ENCODE peak calls at places on chromosomes 5 and 9, in nine cellular contexts. One of them, this sample, is unnamed.

GRCh38 chr5:44871401-44871800 is 62.7 kb downstream of the MRPS30 start:
- DNase-seq in non-pigmented ciliary epithelial cell: no peak
- DNase-seq in activated CD4-positive, CD25-positive, alpha-beta regulatory T cell treated with anti-CD3 and anti-CD28 coated beads, Interleukin-2, amount 50 U/mL, for 72 hours: no peak
- DNase-seq in EL: no peak
- DNase-seq in stimulated activated CD4-positive, alpha-beta T cell treated with anti-CD3 and anti-CD28 coated beads, Interleukin-4, amount 100 ng/mL, for 48 hours: no peak
- DNase-seq in C1 segment of cervical spinal cord: no peak
- DNase-seq in COR-L47: no peak
- DNase-seq in GM10248: no peak
- DNase-seq in aorta: no peak
- DNase-seq in this sample: no peak

GRCh38 chr5:138459311-138459710 is 6.0 kb upstream of the EGR1 start:
- DNase-seq in activated CD4-positive, CD25-positive, alpha-beta regulatory T cell treated with anti-CD3 and anti-CD28 coated beads, Interleukin-2, amount 50 U/mL, for 72 hours: peak; percentile 77
- DNase-seq in EL: no peak
- DNase-seq in stimulated activated CD4-positive, alpha-beta T cell treated with anti-CD3 and anti-CD28 coated beads, Interleukin-4, amount 100 ng/mL, for 48 hours: peak; percentile 85
- DNase-seq in aorta: peak; percentile 85
- DNase-seq in GM10248: peak; percentile 79
- DNase-seq in COR-L47: no peak
- DNase-seq in C1 segment of cervical spinal cord: no peak
- DNase-seq in non-pigmented ciliary epithelial cell: no peak
- DNase-seq in this sample: no peak

GRCh38 chr9:98834386-98834785 is 26.9 kb downstream of the GALNT12 start:
- DNase-seq in stimulated activated CD4-positive, alpha-beta T cell treated with anti-CD3 and anti-CD28 coated beads, Interleukin-4, amount 100 ng/mL, for 48 hours: no peak
- DNase-seq in EL: peak; percentile 23
- DNase-seq in GM10248: no peak
- DNase-seq in non-pigmented ciliary epithelial cell: no peak
- DNase-seq in COR-L47: no peak
- DNase-seq in C1 segment of cervical spinal cord: no peak
- DNase-seq in aorta: no peak
- DNase-seq in activated CD4-positive, CD25-positive, alpha-beta regulatory T cell treated with anti-CD3 and anti-CD28 coated beads, Interleukin-2, amount 50 U/mL, for 72 hours: no peak
- DNase-seq in this sample: no peak

GRCh38 chr9:18542837-18543405 is 69.0 kb downstream of the ADAMTSL1 start:
- DNase-seq in C1 segment of cervical spinal cord: no peak
- DNase-seq in stimulated activated CD4-positive, alpha-beta T cell treated with anti-CD3 and anti-CD28 coated beads, Interleukin-4, amount 100 ng/mL, for 48 hours: no peak
- DNase-seq in activated CD4-positive, CD25-positive, alpha-beta regulatory T cell treated with anti-CD3 and anti-CD28 coated beads, Interleukin-2, amount 50 U/mL, for 72 hours: no peak
- DNase-seq in non-pigmented ciliary epithelial cell: no peak
- DNase-seq in COR-L47: no peak
- DNase-seq in GM10248: no peak
- DNase-seq in aorta: no peak
- DNase-seq in EL: peak; percentile 60
- DNase-seq in this sample: no peak

GRCh38 chr5:112109331-112109993 is 309.6 kb downstream of the EPB41L4A start:
- DNase-seq in stimulated activated CD4-positive, alpha-beta T cell treated with anti-CD3 and anti-CD28 coated beads, Interleukin-4, amount 100 ng/mL, for 48 hours: no peak
- DNase-seq in COR-L47: no peak
- DNase-seq in aorta: peak; percentile 39
- DNase-seq in C1 segment of cervical spinal cord: no peak
- DNase-seq in GM10248: no peak
- DNase-seq in non-pigmented ciliary epithelial cell: peak; percentile 42
- DNase-seq in activated CD4-positive, CD25-positive, alpha-beta regulatory T cell treated with anti-CD3 and anti-CD28 coated beads, Interleukin-2, amount 50 U/mL, for 72 hours: no peak
- DNase-seq in EL: peak; percentile 49
- DNase-seq in this sample: no peak

GRCh38 chr5:126446498-126447224 is 23.5 kb downstream of the GRAMD2B start:
- DNase-seq in activated CD4-positive, CD25-positive, alpha-beta regulatory T cell treated with anti-CD3 and anti-CD28 coated beads, Interleukin-2, amount 50 U/mL, for 72 hours: peak; percentile 41
- DNase-seq in non-pigmented ciliary epithelial cell: peak; percentile 77
- DNase-seq in aorta: no peak
- DNase-seq in GM10248: peak; percentile 56
- DNase-seq in COR-L47: no peak
- DNase-seq in C1 segment of cervical spinal cord: no peak
- DNase-seq in stimulated activated CD4-positive, alpha-beta T cell treated with anti-CD3 and anti-CD28 coated beads, Interleukin-4, amount 100 ng/mL, for 48 hours: peak; percentile 62
- DNase-seq in EL: peak; percentile 95
- DNase-seq in this sample: no peak

GRCh38 chr9:122360891-122361290 is 9.9 kb upstream of the PTGS1 start:
- DNase-seq in C1 segment of cervical spinal cord: no peak
- DNase-seq in EL: peak; percentile 57
- DNase-seq in GM10248: no peak
- DNase-seq in COR-L47: no peak
- DNase-seq in activated CD4-positive, CD25-positive, alpha-beta regulatory T cell treated with anti-CD3 and anti-CD28 coated beads, Interleukin-2, amount 50 U/mL, for 72 hours: no peak
- DNase-seq in aorta: no peak
- DNase-seq in non-pigmented ciliary epithelial cell: no peak
- DNase-seq in stimulated activated CD4-positive, alpha-beta T cell treated with anti-CD3 and anti-CD28 coated beads, Interleukin-4, amount 100 ng/mL, for 48 hours: no peak
- DNase-seq in this sample: no peak

GRCh38 chr5:12110629-12111028 is 206.4 kb upstream of the CTNND2 start:
- DNase-seq in stimulated activated CD4-positive, alpha-beta T cell treated with anti-CD3 and anti-CD28 coated beads, Interleukin-4, amount 100 ng/mL, for 48 hours: no peak
- DNase-seq in C1 segment of cervical spinal cord: no peak
- DNase-seq in EL: no peak
- DNase-seq in GM10248: no peak
- DNase-seq in COR-L47: no peak
- DNase-seq in aorta: no peak
- DNase-seq in non-pigmented ciliary epithelial cell: no peak
- DNase-seq in activated CD4-positive, CD25-positive, alpha-beta regulatory T cell treated with anti-CD3 and anti-CD28 coated beads, Interleukin-2, amount 50 U/mL, for 72 hours: no peak
- DNase-seq in this sample: no peak

GRCh38 chr9:121558423-121558950 is 58.8 kb upstream of the GGTA1 start:
- DNase-seq in aorta: no peak
- DNase-seq in COR-L47: no peak
- DNase-seq in activated CD4-positive, CD25-positive, alpha-beta regulatory T cell treated with anti-CD3 and anti-CD28 coated beads, Interleukin-2, amount 50 U/mL, for 72 hours: no peak
- DNase-seq in stimulated activated CD4-positive, alpha-beta T cell treated with anti-CD3 and anti-CD28 coated beads, Interleukin-4, amount 100 ng/mL, for 48 hours: no peak
- DNase-seq in non-pigmented ciliary epithelial cell: no peak
- DNase-seq in EL: no peak
- DNase-seq in C1 segment of cervical spinal cord: no peak
- DNase-seq in GM10248: no peak
- DNase-seq in this sample: no peak

GRCh38 chr5:177468329-177469058 is 4.9 kb downstream of the DBN1 start:
- DNase-seq in stimulated activated CD4-positive, alpha-beta T cell treated with anti-CD3 and anti-CD28 coated beads, Interleukin-4, amount 100 ng/mL, for 48 hours: no peak
- DNase-seq in GM10248: no peak
- DNase-seq in COR-L47: peak; percentile 63
- DNase-seq in EL: peak; percentile 86
- DNase-seq in C1 segment of cervical spinal cord: no peak
- DNase-seq in aorta: no peak
- DNase-seq in activated CD4-positive, CD25-positive, alpha-beta regulatory T cell treated with anti-CD3 and anti-CD28 coated beads, Interleukin-2, amount 50 U/mL, for 72 hours: no peak
- DNase-seq in non-pigmented ciliary epithelial cell: peak; percentile 53
- DNase-seq in this sample: no peak

GRCh38 chr9:120919639-120920494 is 6.7 kb downstream of the TRAF1 start:
- DNase-seq in GM10248: no peak
- DNase-seq in stimulated activated CD4-positive, alpha-beta T cell treated with anti-CD3 and anti-CD28 coated beads, Interleukin-4, amount 100 ng/mL, for 48 hours: no peak
- DNase-seq in C1 segment of cervical spinal cord: no peak
- DNase-seq in COR-L47: no peak
- DNase-seq in non-pigmented ciliary epithelial cell: no peak
- DNase-seq in EL: no peak
- DNase-seq in aorta: no peak
- DNase-seq in activated CD4-positive, CD25-positive, alpha-beta regulatory T cell treated with anti-CD3 and anti-CD28 coated beads, Interleukin-2, amount 50 U/mL, for 72 hours: no peak
- DNase-seq in this sample: no peak

GRCh38 chr9:22622823-22623222 is 176.2 kb downstream of the DMRTA1 start:
- DNase-seq in EL: no peak
- DNase-seq in non-pigmented ciliary epithelial cell: no peak
- DNase-seq in GM10248: no peak
- DNase-seq in C1 segment of cervical spinal cord: no peak
- DNase-seq in stimulated activated CD4-positive, alpha-beta T cell treated with anti-CD3 and anti-CD28 coated beads, Interleukin-4, amount 100 ng/mL, for 48 hours: no peak
- DNase-seq in activated CD4-positive, CD25-positive, alpha-beta regulatory T cell treated with anti-CD3 and anti-CD28 coated beads, Interleukin-2, amount 50 U/mL, for 72 hours: no peak
- DNase-seq in COR-L47: no peak
- DNase-seq in aorta: no peak
- DNase-seq in this sample: no peak

GRCh38 chr5:73236541-73237128 is 63.6 kb downstream of the TMEM174 start:
- DNase-seq in stimulated activated CD4-positive, alpha-beta T cell treated with anti-CD3 and anti-CD28 coated beads, Interleukin-4, amount 100 ng/mL, for 48 hours: no peak
- DNase-seq in EL: no peak
- DNase-seq in non-pigmented ciliary epithelial cell: no peak
- DNase-seq in aorta: no peak
- DNase-seq in GM10248: no peak
- DNase-seq in activated CD4-positive, CD25-positive, alpha-beta regulatory T cell treated with anti-CD3 and anti-CD28 coated beads, Interleukin-2, amount 50 U/mL, for 72 hours: no peak
- DNase-seq in C1 segment of cervical spinal cord: no peak
- DNase-seq in COR-L47: no peak
- DNase-seq in this sample: no peak

GRCh38 chr9:16100596-16101091 is 547.8 kb downstream of the CCDC171 start:
- DNase-seq in C1 segment of cervical spinal cord: no peak
- DNase-seq in aorta: peak; percentile 77
- DNase-seq in GM10248: no peak
- DNase-seq in non-pigmented ciliary epithelial cell: no peak
- DNase-seq in stimulated activated CD4-positive, alpha-beta T cell treated with anti-CD3 and anti-CD28 coated beads, Interleukin-4, amount 100 ng/mL, for 48 hours: no peak
- DNase-seq in COR-L47: no peak
- DNase-seq in activated CD4-positive, CD25-positive, alpha-beta regulatory T cell treated with anti-CD3 and anti-CD28 coated beads, Interleukin-2, amount 50 U/mL, for 72 hours: no peak
- DNase-seq in EL: no peak
- DNase-seq in this sample: no peak

GRCh38 chr5:58108507-58108906 is 351.4 kb downstream of the PLK2 start:
- DNase-seq in GM10248: no peak
- DNase-seq in COR-L47: no peak
- DNase-seq in non-pigmented ciliary epithelial cell: no peak
- DNase-seq in C1 segment of cervical spinal cord: no peak
- DNase-seq in EL: no peak
- DNase-seq in stimulated activated CD4-positive, alpha-beta T cell treated with anti-CD3 and anti-CD28 coated beads, Interleukin-4, amount 100 ng/mL, for 48 hours: no peak
- DNase-seq in aorta: no peak
- DNase-seq in activated CD4-positive, CD25-positive, alpha-beta regulatory T cell treated with anti-CD3 and anti-CD28 coated beads, Interleukin-2, amount 50 U/mL, for 72 hours: no peak
- DNase-seq in this sample: no peak

GRCh38 chr5:160353379-160353778 is 17.0 kb downstream of the C1QTNF2 start:
- DNase-seq in non-pigmented ciliary epithelial cell: no peak
- DNase-seq in activated CD4-positive, CD25-positive, alpha-beta regulatory T cell treated with anti-CD3 and anti-CD28 coated beads, Interleukin-2, amount 50 U/mL, for 72 hours: no peak
- DNase-seq in GM10248: no peak
- DNase-seq in COR-L47: no peak
- DNase-seq in stimulated activated CD4-positive, alpha-beta T cell treated with anti-CD3 and anti-CD28 coated beads, Interleukin-4, amount 100 ng/mL, for 48 hours: no peak
- DNase-seq in EL: no peak
- DNase-seq in C1 segment of cervical spinal cord: no peak
- DNase-seq in aorta: peak; percentile 83
- DNase-seq in this sample: no peak

GRCh38 chr9:108671794-108672193 is 184.0 kb downstream of the ACTL7B start:
- DNase-seq in COR-L47: no peak
- DNase-seq in stimulated activated CD4-positive, alpha-beta T cell treated with anti-CD3 and anti-CD28 coated beads, Interleukin-4, amount 100 ng/mL, for 48 hours: no peak
- DNase-seq in C1 segment of cervical spinal cord: no peak
- DNase-seq in non-pigmented ciliary epithelial cell: no peak
- DNase-seq in GM10248: no peak
- DNase-seq in aorta: no peak
- DNase-seq in activated CD4-positive, CD25-positive, alpha-beta regulatory T cell treated with anti-CD3 and anti-CD28 coated beads, Interleukin-2, amount 50 U/mL, for 72 hours: no peak
- DNase-seq in EL: peak; percentile 97
- DNase-seq in this sample: no peak

GRCh38 chr5:127322405-127322804 is 31.8 kb downstream of the MEGF10 start:
- DNase-seq in EL: no peak
- DNase-seq in GM10248: no peak
- DNase-seq in activated CD4-positive, CD25-positive, alpha-beta regulatory T cell treated with anti-CD3 and anti-CD28 coated beads, Interleukin-2, amount 50 U/mL, for 72 hours: no peak
- DNase-seq in C1 segment of cervical spinal cord: no peak
- DNase-seq in non-pigmented ciliary epithelial cell: no peak
- DNase-seq in COR-L47: no peak
- DNase-seq in stimulated activated CD4-positive, alpha-beta T cell treated with anti-CD3 and anti-CD28 coated beads, Interleukin-4, amount 100 ng/mL, for 48 hours: no peak
- DNase-seq in aorta: no peak
- DNase-seq in this sample: no peak

GRCh38 chr9:97441729-97442128 is 29.8 kb downstream of the TDRD7 start:
- DNase-seq in C1 segment of cervical spinal cord: no peak
- DNase-seq in COR-L47: no peak
- DNase-seq in activated CD4-positive, CD25-positive, alpha-beta regulatory T cell treated with anti-CD3 and anti-CD28 coated beads, Interleukin-2, amount 50 U/mL, for 72 hours: no peak
- DNase-seq in GM10248: no peak
- DNase-seq in stimulated activated CD4-positive, alpha-beta T cell treated with anti-CD3 and anti-CD28 coated beads, Interleukin-4, amount 100 ng/mL, for 48 hours: no peak
- DNase-seq in EL: peak; percentile 22
- DNase-seq in aorta: no peak
- DNase-seq in non-pigmented ciliary epithelial cell: no peak
- DNase-seq in this sample: no peak

GRCh38 chr5:170056561-170057267 is 49.0 kb upstream of the FOXI1 start:
- DNase-seq in activated CD4-positive, CD25-positive, alpha-beta regulatory T cell treated with anti-CD3 and anti-CD28 coated beads, Interleukin-2, amount 50 U/mL, for 72 hours: no peak
- DNase-seq in aorta: no peak
- DNase-seq in C1 segment of cervical spinal cord: no peak
- DNase-seq in GM10248: no peak
- DNase-seq in non-pigmented ciliary epithelial cell: no peak
- DNase-seq in COR-L47: no peak
- DNase-seq in stimulated activated CD4-positive, alpha-beta T cell treated with anti-CD3 and anti-CD28 coated beads, Interleukin-4, amount 100 ng/mL, for 48 hours: no peak
- DNase-seq in EL: peak; percentile 37
- DNase-seq in this sample: no peak

GRCh38 chr9:136722093-136722968 is 10.0 kb downstream of the DIPK1B start:
- DNase-seq in EL: no peak
- DNase-seq in COR-L47: no peak
- DNase-seq in GM10248: no peak
- DNase-seq in activated CD4-positive, CD25-positive, alpha-beta regulatory T cell treated with anti-CD3 and anti-CD28 coated beads, Interleukin-2, amount 50 U/mL, for 72 hours: no peak
- DNase-seq in stimulated activated CD4-positive, alpha-beta T cell treated with anti-CD3 and anti-CD28 coated beads, Interleukin-4, amount 100 ng/mL, for 48 hours: no peak
- DNase-seq in non-pigmented ciliary epithelial cell: no peak
- DNase-seq in aorta: no peak
- DNase-seq in C1 segment of cervical spinal cord: no peak
- DNase-seq in this sample: no peak

GRCh38 chr5:96884995-96885394 is 8.7 kb downstream of the ERAP2 start:
- DNase-seq in EL: no peak
- DNase-seq in COR-L47: no peak
- DNase-seq in activated CD4-positive, CD25-positive, alpha-beta regulatory T cell treated with anti-CD3 and anti-CD28 coated beads, Interleukin-2, amount 50 U/mL, for 72 hours: no peak
- DNase-seq in aorta: no peak
- DNase-seq in stimulated activated CD4-positive, alpha-beta T cell treated with anti-CD3 and anti-CD28 coated beads, Interleukin-4, amount 100 ng/mL, for 48 hours: no peak
- DNase-seq in non-pigmented ciliary epithelial cell: no peak
- DNase-seq in GM10248: no peak
- DNase-seq in C1 segment of cervical spinal cord: no peak
- DNase-seq in this sample: no peak

GRCh38 chr5:146203872-146204192 is 427 bp downstream of the RBM27 start:
- DNase-seq in GM10248: no peak
- DNase-seq in COR-L47: no peak
- DNase-seq in stimulated activated CD4-positive, alpha-beta T cell treated with anti-CD3 and anti-CD28 coated beads, Interleukin-4, amount 100 ng/mL, for 48 hours: no peak
- DNase-seq in non-pigmented ciliary epithelial cell: no peak
- DNase-seq in EL: no peak
- DNase-seq in aorta: no peak
- DNase-seq in C1 segment of cervical spinal cord: no peak
- DNase-seq in activated CD4-positive, CD25-positive, alpha-beta regulatory T cell treated with anti-CD3 and anti-CD28 coated beads, Interleukin-2, amount 50 U/mL, for 72 hours: no peak
- DNase-seq in this sample: no peak

GRCh38 chr5:130279386-130279785 is 375.1 kb downstream of the CHSY3 start:
- DNase-seq in EL: no peak
- DNase-seq in COR-L47: no peak
- DNase-seq in C1 segment of cervical spinal cord: no peak
- DNase-seq in GM10248: no peak
- DNase-seq in activated CD4-positive, CD25-positive, alpha-beta regulatory T cell treated with anti-CD3 and anti-CD28 coated beads, Interleukin-2, amount 50 U/mL, for 72 hours: no peak
- DNase-seq in non-pigmented ciliary epithelial cell: no peak
- DNase-seq in aorta: no peak
- DNase-seq in stimulated activated CD4-positive, alpha-beta T cell treated with anti-CD3 and anti-CD28 coated beads, Interleukin-4, amount 100 ng/mL, for 48 hours: no peak
- DNase-seq in this sample: no peak

GRCh38 chr9:120555884-120556283 is 24.1 kb downstream of the CDK5RAP2 start:
- DNase-seq in C1 segment of cervical spinal cord: no peak
- DNase-seq in COR-L47: no peak
- DNase-seq in aorta: no peak
- DNase-seq in EL: no peak
- DNase-seq in activated CD4-positive, CD25-positive, alpha-beta regulatory T cell treated with anti-CD3 and anti-CD28 coated beads, Interleukin-2, amount 50 U/mL, for 72 hours: no peak
- DNase-seq in non-pigmented ciliary epithelial cell: no peak
- DNase-seq in GM10248: no peak
- DNase-seq in stimulated activated CD4-positive, alpha-beta T cell treated with anti-CD3 and anti-CD28 coated beads, Interleukin-4, amount 100 ng/mL, for 48 hours: no peak
- DNase-seq in this sample: no peak

GRCh38 chr9:134655101-134655500 is 13.5 kb downstream of the COL5A1 start:
- DNase-seq in GM10248: no peak
- DNase-seq in stimulated activated CD4-positive, alpha-beta T cell treated with anti-CD3 and anti-CD28 coated beads, Interleukin-4, amount 100 ng/mL, for 48 hours: no peak
- DNase-seq in activated CD4-positive, CD25-positive, alpha-beta regulatory T cell treated with anti-CD3 and anti-CD28 coated beads, Interleukin-2, amount 50 U/mL, for 72 hours: no peak
- DNase-seq in C1 segment of cervical spinal cord: no peak
- DNase-seq in EL: no peak
- DNase-seq in COR-L47: no peak
- DNase-seq in non-pigmented ciliary epithelial cell: no peak
- DNase-seq in aorta: peak; percentile 45
- DNase-seq in this sample: no peak